ENCODE peak calls at places on chromosomes 12 and 14, in eight cellular contexts. One of them, this sample, is unnamed. For H3K36me3, the result is how much of the 10 kb centered on the place peaks cover.

GRCh38 chr14:74975059-74975810 is 19.8 kb upstream of the PGF start:
- DNase-seq in sigmoid colon: peak
- DNase-seq in endothelial cell of umbilical vein: no peak
- DNase-seq in prostate gland: no peak
- DNase-seq in breast epithelium: no peak
- DNase-seq in HCT116: no peak
- DNase-seq in HepG2: no peak
- DNase-seq in GM12878: no peak
- DNase-seq in this sample: peak

GRCh38 chr12:109539508-109539907 is 33.8 kb downstream of the MMAB start:
- DNase-seq in sigmoid colon: no peak
- DNase-seq in endothelial cell of umbilical vein: peak
- DNase-seq in prostate gland: no peak
- DNase-seq in breast epithelium: no peak
- DNase-seq in HCT116: no peak
- DNase-seq in HepG2: no peak
- DNase-seq in GM12878: no peak
- DNase-seq in this sample: no peak

GRCh38 chr14:72478397-72479025 is 415.4 kb downstream of the DPF3 start:
- DNase-seq in sigmoid colon: no peak
- DNase-seq in endothelial cell of umbilical vein: no peak
- DNase-seq in prostate gland: no peak
- DNase-seq in breast epithelium: no peak
- DNase-seq in HCT116: no peak
- DNase-seq in HepG2: no peak
- DNase-seq in GM12878: no peak
- DNase-seq in this sample: peak

GRCh38 chr14:78927261-78927660 is 757.1 kb downstream of the NRXN3 start:
- DNase-seq in sigmoid colon: no peak
- DNase-seq in endothelial cell of umbilical vein: no peak
- DNase-seq in prostate gland: no peak
- DNase-seq in breast epithelium: no peak
- DNase-seq in HCT116: no peak
- DNase-seq in HepG2: no peak
- DNase-seq in GM12878: no peak
- DNase-seq in this sample: no peak

GRCh38 chr14:70713096-70713875 is 71.6 kb downstream of the TTC9 start:
- DNase-seq in sigmoid colon: no peak
- DNase-seq in endothelial cell of umbilical vein: peak
- DNase-seq in prostate gland: no peak
- DNase-seq in breast epithelium: no peak
- DNase-seq in HCT116: no peak
- DNase-seq in HepG2: no peak
- DNase-seq in GM12878: no peak
- DNase-seq in this sample: no peak

GRCh38 chr14:94355191-94355794 is 32.2 kb upstream of the SERPINA6 start:
- DNase-seq in sigmoid colon: no peak
- DNase-seq in endothelial cell of umbilical vein: no peak
- DNase-seq in prostate gland: peak
- DNase-seq in breast epithelium: peak
- DNase-seq in HCT116: no peak
- DNase-seq in HepG2: peak
- DNase-seq in GM12878: no peak
- DNase-seq in this sample: peak

GRCh38 chr14:72024043-72024407 is 91.8 kb downstream of the RGS6 start:
- DNase-seq in sigmoid colon: no peak
- DNase-seq in endothelial cell of umbilical vein: peak
- DNase-seq in prostate gland: no peak
- DNase-seq in breast epithelium: no peak
- DNase-seq in HCT116: peak
- DNase-seq in HepG2: peak
- DNase-seq in GM12878: peak
- DNase-seq in this sample: no peak

GRCh38 chr12:1496162-1496925 is 98.0 kb downstream of the FBXL14 start:
- DNase-seq in sigmoid colon: no peak
- DNase-seq in endothelial cell of umbilical vein: no peak
- DNase-seq in prostate gland: peak
- DNase-seq in breast epithelium: no peak
- DNase-seq in HCT116: no peak
- DNase-seq in HepG2: no peak
- DNase-seq in GM12878: no peak
- DNase-seq in this sample: peak

GRCh38 chr12:53660064-53660463 is 15.8 kb downstream of the ATP5MC2 start:
- DNase-seq in sigmoid colon: no peak
- DNase-seq in endothelial cell of umbilical vein: peak
- DNase-seq in prostate gland: no peak
- DNase-seq in breast epithelium: no peak
- DNase-seq in HCT116: no peak
- DNase-seq in HepG2: no peak
- DNase-seq in GM12878: no peak
- DNase-seq in this sample: no peak

GRCh38 chr12:116538682-116539264 is 20.4 kb upstream of the MAP1LC3B2 start:
- DNase-seq in sigmoid colon: no peak
- DNase-seq in endothelial cell of umbilical vein: no peak
- DNase-seq in prostate gland: no peak
- DNase-seq in breast epithelium: no peak
- DNase-seq in HCT116: no peak
- DNase-seq in HepG2: no peak
- DNase-seq in GM12878: no peak
- DNase-seq in this sample: no peak

GRCh38 chr12:52152905-52153317 is 38.9 kb downstream of the KRT80 start:
- DNase-seq in sigmoid colon: no peak
- DNase-seq in endothelial cell of umbilical vein: no peak
- DNase-seq in prostate gland: no peak
- DNase-seq in breast epithelium: peak
- DNase-seq in HCT116: no peak
- DNase-seq in HepG2: no peak
- DNase-seq in GM12878: no peak
- DNase-seq in this sample: no peak

GRCh38 chr14:75411194-75411552 is 16.6 kb upstream of the JDP2 start:
- DNase-seq in sigmoid colon: no peak
- DNase-seq in endothelial cell of umbilical vein: no peak
- DNase-seq in prostate gland: no peak
- DNase-seq in breast epithelium: no peak
- DNase-seq in HCT116: no peak
- DNase-seq in HepG2: no peak
- DNase-seq in GM12878: no peak
- DNase-seq in this sample: no peak

GRCh38 chr12:6917491-6918231 is 3.3 kb downstream of the ENO2 start:
- DNase-seq in sigmoid colon: no peak
- DNase-seq in endothelial cell of umbilical vein: no peak
- DNase-seq in prostate gland: no peak
- DNase-seq in breast epithelium: no peak
- DNase-seq in HCT116: no peak
- DNase-seq in HepG2: no peak
- DNase-seq in GM12878: no peak
- DNase-seq in this sample: no peak

GRCh38 chr12:100652488-100652887 is 79.0 kb downstream of the GAS2L3 start:
- DNase-seq in sigmoid colon: no peak
- DNase-seq in endothelial cell of umbilical vein: no peak
- DNase-seq in prostate gland: no peak
- DNase-seq in breast epithelium: no peak
- DNase-seq in HCT116: no peak
- DNase-seq in HepG2: peak
- DNase-seq in GM12878: no peak
- DNase-seq in this sample: no peak

GRCh38 chr14:78425332-78425731 is 255.2 kb downstream of the NRXN3 start:
- DNase-seq in sigmoid colon: no peak
- DNase-seq in endothelial cell of umbilical vein: no peak
- DNase-seq in prostate gland: no peak
- DNase-seq in breast epithelium: no peak
- DNase-seq in HCT116: no peak
- DNase-seq in HepG2: no peak
- DNase-seq in GM12878: no peak
- DNase-seq in this sample: no peak

GRCh38 chr12:32135967-32136366 is 29.3 kb downstream of the BICD1 start:
- DNase-seq in sigmoid colon: no peak
- DNase-seq in endothelial cell of umbilical vein: no peak
- DNase-seq in prostate gland: no peak
- DNase-seq in breast epithelium: no peak
- DNase-seq in HCT116: no peak
- DNase-seq in HepG2: peak
- DNase-seq in GM12878: no peak
- DNase-seq in this sample: no peak

GRCh38 chr12:52436000-52436827 is 2.0 kb upstream of the KRT75 start:
- DNase-seq in sigmoid colon: no peak
- DNase-seq in endothelial cell of umbilical vein: no peak
- DNase-seq in prostate gland: peak
- DNase-seq in breast epithelium: peak
- DNase-seq in HCT116: no peak
- DNase-seq in HepG2: no peak
- DNase-seq in GM12878: no peak
- DNase-seq in this sample: peak

GRCh38 chr14:55780156-55780946 is 200.3 kb downstream of the KTN1 start:
- DNase-seq in sigmoid colon: no peak
- DNase-seq in endothelial cell of umbilical vein: peak
- DNase-seq in prostate gland: peak
- DNase-seq in breast epithelium: peak
- DNase-seq in HCT116: no peak
- DNase-seq in HepG2: no peak
- DNase-seq in GM12878: no peak
- DNase-seq in this sample: no peak

GRCh38 chr12:57717846-57718640 is 20.5 kb downstream of the AGAP2 start:
- DNase-seq in sigmoid colon: no peak
- DNase-seq in endothelial cell of umbilical vein: no peak
- DNase-seq in prostate gland: no peak
- DNase-seq in breast epithelium: no peak
- DNase-seq in HCT116: no peak
- DNase-seq in HepG2: no peak
- DNase-seq in GM12878: no peak
- DNase-seq in this sample: peak

GRCh38 chr14:53525608-53526007 is 372.5 kb upstream of the DDHD1 start:
- DNase-seq in sigmoid colon: no peak
- DNase-seq in endothelial cell of umbilical vein: no peak
- DNase-seq in prostate gland: no peak
- DNase-seq in breast epithelium: no peak
- DNase-seq in HCT116: no peak
- DNase-seq in HepG2: no peak
- DNase-seq in GM12878: no peak
- DNase-seq in this sample: no peak

GRCh38 chr14:52711666-52712065 is 4.7 kb downstream of the PSMC6 start:
- DNase-seq in sigmoid colon: no peak
- DNase-seq in endothelial cell of umbilical vein: no peak
- DNase-seq in prostate gland: no peak
- DNase-seq in breast epithelium: no peak
- DNase-seq in HCT116: no peak
- DNase-seq in HepG2: no peak
- DNase-seq in GM12878: no peak
- DNase-seq in this sample: no peak

GRCh38 chr12:53049582-53050318 is at the start of gene TNS2:
- DNase-seq in sigmoid colon: peak
- DNase-seq in endothelial cell of umbilical vein: peak
- DNase-seq in prostate gland: no peak
- DNase-seq in breast epithelium: peak
- DNase-seq in HCT116: no peak
- DNase-seq in HepG2: peak
- DNase-seq in GM12878: no peak
- DNase-seq in this sample: no peak

GRCh38 chr14:77342726-77343397 is 22.0 kb downstream of the GSTZ1 start:
- DNase-seq in sigmoid colon: no peak
- DNase-seq in endothelial cell of umbilical vein: no peak
- DNase-seq in prostate gland: no peak
- DNase-seq in breast epithelium: no peak
- DNase-seq in HCT116: no peak
- DNase-seq in HepG2: no peak
- DNase-seq in GM12878: no peak
- DNase-seq in this sample: no peak

GRCh38 chr12:122421815-122422737 is at the start of gene CLIP1:
- DNase-seq in sigmoid colon: peak
- DNase-seq in endothelial cell of umbilical vein: peak
- DNase-seq in prostate gland: peak
- DNase-seq in breast epithelium: peak
- DNase-seq in HCT116: no peak
- DNase-seq in HepG2: peak
- DNase-seq in GM12878: no peak
- DNase-seq in this sample: no peak
- TF ChIP-seq POLR2A in sigmoid colon: no peak
- TF ChIP-seq POLR2A in endothelial cell of umbilical vein: peak
- TF ChIP-seq POLR2A in prostate gland: peak
- TF ChIP-seq POLR2A in breast epithelium: no peak
- TF ChIP-seq POLR2A in HCT116: peak
- TF ChIP-seq POLR2A in HepG2: peak
- TF ChIP-seq POLR2A in GM12878: peak
- TF ChIP-seq POLR2A in this sample: peak

GRCh38 chr12:118029166-118029565 is 12.7 kb downstream of the RFC5 start:
- DNase-seq in sigmoid colon: no peak
- DNase-seq in endothelial cell of umbilical vein: no peak
- DNase-seq in prostate gland: no peak
- DNase-seq in breast epithelium: no peak
- DNase-seq in HCT116: no peak
- DNase-seq in HepG2: no peak
- DNase-seq in GM12878: no peak
- DNase-seq in this sample: no peak
- TF ChIP-seq POLR2AphosphoS5 in sigmoid colon: no peak
- TF ChIP-seq POLR2AphosphoS5 in endothelial cell of umbilical vein: no peak
- TF ChIP-seq POLR2AphosphoS5 in prostate gland: no peak
- TF ChIP-seq POLR2AphosphoS5 in breast epithelium: no peak
- TF ChIP-seq POLR2AphosphoS5 in HCT116: no peak
- TF ChIP-seq POLR2AphosphoS5 in HepG2: no peak
- TF ChIP-seq POLR2AphosphoS5 in GM12878: peak
- TF ChIP-seq POLR2AphosphoS5 in this sample: no peak

GRCh38 chr12:49558526-49558925 is 9.4 kb downstream of the MCRS1 start:
- DNase-seq in sigmoid colon: no peak
- DNase-seq in endothelial cell of umbilical vein: no peak
- DNase-seq in prostate gland: no peak
- DNase-seq in breast epithelium: no peak
- DNase-seq in HCT116: no peak
- DNase-seq in HepG2: no peak
- DNase-seq in GM12878: no peak
- DNase-seq in this sample: no peak

GRCh38 chr12:49562233-49562632 is 5.7 kb downstream of the MCRS1 start:
- DNase-seq in sigmoid colon: no peak
- DNase-seq in endothelial cell of umbilical vein: no peak
- DNase-seq in prostate gland: no peak
- DNase-seq in breast epithelium: no peak
- DNase-seq in HCT116: no peak
- DNase-seq in HepG2: no peak
- DNase-seq in GM12878: no peak
- DNase-seq in this sample: no peak

GRCh38 chr12:49562831-49563230 is 5.1 kb downstream of the MCRS1 start:
- DNase-seq in sigmoid colon: no peak
- DNase-seq in endothelial cell of umbilical vein: no peak
- DNase-seq in prostate gland: no peak
- DNase-seq in breast epithelium: no peak
- DNase-seq in HCT116: no peak
- DNase-seq in HepG2: no peak
- DNase-seq in GM12878: no peak
- DNase-seq in this sample: no peak

GRCh38 chr12:49559011-49559675 is 8.8 kb downstream of the MCRS1 start:
- DNase-seq in sigmoid colon: no peak
- DNase-seq in endothelial cell of umbilical vein: no peak
- DNase-seq in prostate gland: no peak
- DNase-seq in breast epithelium: no peak
- DNase-seq in HCT116: no peak
- DNase-seq in HepG2: no peak
- DNase-seq in GM12878: no peak
- DNase-seq in this sample: no peak

GRCh38 chr12:49560695-49561094 is 7.2 kb downstream of the MCRS1 start:
- DNase-seq in sigmoid colon: no peak
- DNase-seq in endothelial cell of umbilical vein: no peak
- DNase-seq in prostate gland: no peak
- DNase-seq in breast epithelium: no peak
- DNase-seq in HCT116: no peak
- DNase-seq in HepG2: no peak
- DNase-seq in GM12878: no peak
- DNase-seq in this sample: no peak
- H3K36me3 ChIP-seq in sigmoid colon: half or more
- H3K36me3 ChIP-seq in endothelial cell of umbilical vein: half or more
- H3K36me3 ChIP-seq in prostate gland: under half
- H3K36me3 ChIP-seq in breast epithelium: under half
- H3K36me3 ChIP-seq in HCT116: under half
- H3K36me3 ChIP-seq in HepG2: half or more
- H3K36me3 ChIP-seq in GM12878: under half
- H3K36me3 ChIP-seq in this sample: under half

GRCh38 chr14:65229431-65230286 is 127.3 kb upstream of the MAX start:
- DNase-seq in sigmoid colon: no peak
- DNase-seq in endothelial cell of umbilical vein: peak
- DNase-seq in prostate gland: peak
- DNase-seq in breast epithelium: no peak
- DNase-seq in HCT116: no peak
- DNase-seq in HepG2: peak
- DNase-seq in GM12878: no peak
- DNase-seq in this sample: no peak
- TF ChIP-seq POLR2A in sigmoid colon: no peak
- TF ChIP-seq POLR2A in endothelial cell of umbilical vein: no peak
- TF ChIP-seq POLR2A in prostate gland: no peak
- TF ChIP-seq POLR2A in breast epithelium: no peak
- TF ChIP-seq POLR2A in HCT116: no peak
- TF ChIP-seq POLR2A in HepG2: peak
- TF ChIP-seq POLR2A in GM12878: no peak
- TF ChIP-seq POLR2A in this sample: no peak

This sample was measured in vagina.